ENCODE peak calls at places on chromosomes 11 and 22, in five cellular contexts. One of them, this sample, is unnamed.

GRCh38 chr11:789951-790350 is at the start of gene CEND1:
- DNase-seq in activated CD8-positive, alpha-beta memory T cell treated with anti-CD3 and anti-CD28 coated beads, Interleukin-2, amount 10 ng/mL, durations not matched to agents 7 days and 5 days: peak
- DNase-seq in colonic mucosa: no peak
- DNase-seq in A549: peak
- DNase-seq in neural progenitor cell: peak
- DNase-seq in this sample: no peak

GRCh38 chr11:73320786-73321325 is 12.8 kb downstream of the ARHGEF17 start:
- DNase-seq in colonic mucosa: no peak
- DNase-seq in neural progenitor cell: no peak
- DNase-seq in A549: no peak
- DNase-seq in activated CD8-positive, alpha-beta memory T cell treated with anti-CD3 and anti-CD28 coated beads, Interleukin-2, amount 10 ng/mL, durations not matched to agents 7 days and 5 days: no peak
- DNase-seq in this sample: no peak

GRCh38 chr11:128342511-128343133 is 244.7 kb downstream of the ETS1 start:
- DNase-seq in A549: peak
- DNase-seq in neural progenitor cell: no peak
- DNase-seq in colonic mucosa: peak
- DNase-seq in activated CD8-positive, alpha-beta memory T cell treated with anti-CD3 and anti-CD28 coated beads, Interleukin-2, amount 10 ng/mL, durations not matched to agents 7 days and 5 days: peak
- DNase-seq in this sample: peak

GRCh38 chr22:30491381-30491780 is 14.1 kb downstream of the SEC14L4 start:
- DNase-seq in colonic mucosa: no peak
- DNase-seq in activated CD8-positive, alpha-beta memory T cell treated with anti-CD3 and anti-CD28 coated beads, Interleukin-2, amount 10 ng/mL, durations not matched to agents 7 days and 5 days: no peak
- DNase-seq in neural progenitor cell: no peak
- DNase-seq in A549: no peak
- DNase-seq in this sample: no peak

GRCh38 chr11:130037881-130038601 is 31.7 kb upstream of the APLP2 start:
- DNase-seq in activated CD8-positive, alpha-beta memory T cell treated with anti-CD3 and anti-CD28 coated beads, Interleukin-2, amount 10 ng/mL, durations not matched to agents 7 days and 5 days: no peak
- DNase-seq in neural progenitor cell: peak
- DNase-seq in colonic mucosa: no peak
- DNase-seq in A549: no peak
- DNase-seq in this sample: no peak

GRCh38 chr22:23218867-23219251 is 38.5 kb downstream of the BCR start:
- DNase-seq in activated CD8-positive, alpha-beta memory T cell treated with anti-CD3 and anti-CD28 coated beads, Interleukin-2, amount 10 ng/mL, durations not matched to agents 7 days and 5 days: no peak
- DNase-seq in colonic mucosa: peak
- DNase-seq in neural progenitor cell: peak
- DNase-seq in A549: no peak
- DNase-seq in this sample: peak

GRCh38 chr11:45652781-45653180 is 12.6 kb downstream of the CHST1 start:
- DNase-seq in neural progenitor cell: peak
- DNase-seq in A549: no peak
- DNase-seq in colonic mucosa: peak
- DNase-seq in activated CD8-positive, alpha-beta memory T cell treated with anti-CD3 and anti-CD28 coated beads, Interleukin-2, amount 10 ng/mL, durations not matched to agents 7 days and 5 days: peak
- DNase-seq in this sample: no peak

GRCh38 chr22:17785185-17786184 is 11.2 kb upstream of the BID start:
- DNase-seq in colonic mucosa: peak
- DNase-seq in activated CD8-positive, alpha-beta memory T cell treated with anti-CD3 and anti-CD28 coated beads, Interleukin-2, amount 10 ng/mL, durations not matched to agents 7 days and 5 days: peak
- DNase-seq in A549: peak
- DNase-seq in neural progenitor cell: peak
- DNase-seq in this sample: peak

GRCh38 chr22:28032896-28033295 is 113.8 kb upstream of the PITPNB start:
- DNase-seq in colonic mucosa: peak
- DNase-seq in A549: no peak
- DNase-seq in neural progenitor cell: no peak
- DNase-seq in activated CD8-positive, alpha-beta memory T cell treated with anti-CD3 and anti-CD28 coated beads, Interleukin-2, amount 10 ng/mL, durations not matched to agents 7 days and 5 days: no peak
- DNase-seq in this sample: no peak

GRCh38 chr11:95248666-95249467 is 17.9 kb upstream of the SESN3 start:
- DNase-seq in neural progenitor cell: peak
- DNase-seq in activated CD8-positive, alpha-beta memory T cell treated with anti-CD3 and anti-CD28 coated beads, Interleukin-2, amount 10 ng/mL, durations not matched to agents 7 days and 5 days: no peak
- DNase-seq in A549: no peak
- DNase-seq in colonic mucosa: no peak
- DNase-seq in this sample: no peak

GRCh38 chr11:126432525-126432924 is 77.0 kb downstream of the ST3GAL4 start:
- DNase-seq in colonic mucosa: no peak
- DNase-seq in neural progenitor cell: no peak
- DNase-seq in A549: no peak
- DNase-seq in activated CD8-positive, alpha-beta memory T cell treated with anti-CD3 and anti-CD28 coated beads, Interleukin-2, amount 10 ng/mL, durations not matched to agents 7 days and 5 days: no peak
- DNase-seq in this sample: no peak

GRCh38 chr11:60251485-60252207 is 8.7 kb upstream of the MS4A4E start:
- DNase-seq in neural progenitor cell: peak
- DNase-seq in colonic mucosa: no peak
- DNase-seq in A549: peak
- DNase-seq in activated CD8-positive, alpha-beta memory T cell treated with anti-CD3 and anti-CD28 coated beads, Interleukin-2, amount 10 ng/mL, durations not matched to agents 7 days and 5 days: peak
- DNase-seq in this sample: peak

GRCh38 chr11:100612766-100613165 is 74.3 kb upstream of the ARHGAP42 start:
- DNase-seq in A549: no peak
- DNase-seq in activated CD8-positive, alpha-beta memory T cell treated with anti-CD3 and anti-CD28 coated beads, Interleukin-2, amount 10 ng/mL, durations not matched to agents 7 days and 5 days: no peak
- DNase-seq in colonic mucosa: no peak
- DNase-seq in neural progenitor cell: no peak
- DNase-seq in this sample: no peak

GRCh38 chr22:39215430-39216142 is 29.2 kb downstream of the PDGFB start:
- DNase-seq in A549: peak
- DNase-seq in activated CD8-positive, alpha-beta memory T cell treated with anti-CD3 and anti-CD28 coated beads, Interleukin-2, amount 10 ng/mL, durations not matched to agents 7 days and 5 days: no peak
- DNase-seq in colonic mucosa: no peak
- DNase-seq in neural progenitor cell: peak
- DNase-seq in this sample: no peak

GRCh38 chr11:102727890-102728289 is 3.1 kb upstream of the MMP8 start:
- DNase-seq in activated CD8-positive, alpha-beta memory T cell treated with anti-CD3 and anti-CD28 coated beads, Interleukin-2, amount 10 ng/mL, durations not matched to agents 7 days and 5 days: no peak
- DNase-seq in neural progenitor cell: no peak
- DNase-seq in A549: no peak
- DNase-seq in colonic mucosa: no peak
- DNase-seq in this sample: no peak

GRCh38 chr22:23285236-23285635 is 104.9 kb downstream of the BCR start:
- DNase-seq in colonic mucosa: no peak
- DNase-seq in neural progenitor cell: no peak
- DNase-seq in A549: no peak
- DNase-seq in activated CD8-positive, alpha-beta memory T cell treated with anti-CD3 and anti-CD28 coated beads, Interleukin-2, amount 10 ng/mL, durations not matched to agents 7 days and 5 days: no peak
- DNase-seq in this sample: no peak

GRCh38 chr11:121199516-121199915 is 93.1 kb upstream of the SC5D start:
- DNase-seq in A549: no peak
- DNase-seq in colonic mucosa: no peak
- DNase-seq in neural progenitor cell: peak
- DNase-seq in activated CD8-positive, alpha-beta memory T cell treated with anti-CD3 and anti-CD28 coated beads, Interleukin-2, amount 10 ng/mL, durations not matched to agents 7 days and 5 days: no peak
- DNase-seq in this sample: peak

GRCh38 chr22:31192513-31192912 is 19.6 kb upstream of the LIMK2 start:
- DNase-seq in A549: no peak
- DNase-seq in neural progenitor cell: no peak
- DNase-seq in colonic mucosa: no peak
- DNase-seq in activated CD8-positive, alpha-beta memory T cell treated with anti-CD3 and anti-CD28 coated beads, Interleukin-2, amount 10 ng/mL, durations not matched to agents 7 days and 5 days: no peak
- DNase-seq in this sample: no peak

GRCh38 chr11:88435405-88435804 is 97.9 kb upstream of the CTSC start:
- DNase-seq in activated CD8-positive, alpha-beta memory T cell treated with anti-CD3 and anti-CD28 coated beads, Interleukin-2, amount 10 ng/mL, durations not matched to agents 7 days and 5 days: no peak
- DNase-seq in colonic mucosa: no peak
- DNase-seq in neural progenitor cell: no peak
- DNase-seq in A549: no peak
- DNase-seq in this sample: no peak

GRCh38 chr11:104043137-104043536 is 6.7 kb downstream of the DDI1 start:
- DNase-seq in colonic mucosa: no peak
- DNase-seq in neural progenitor cell: no peak
- DNase-seq in A549: no peak
- DNase-seq in activated CD8-positive, alpha-beta memory T cell treated with anti-CD3 and anti-CD28 coated beads, Interleukin-2, amount 10 ng/mL, durations not matched to agents 7 days and 5 days: no peak
- DNase-seq in this sample: peak

GRCh38 chr11:115324569-115325432 is 179.4 kb downstream of the CADM1 start:
- DNase-seq in A549: peak
- DNase-seq in activated CD8-positive, alpha-beta memory T cell treated with anti-CD3 and anti-CD28 coated beads, Interleukin-2, amount 10 ng/mL, durations not matched to agents 7 days and 5 days: peak
- DNase-seq in neural progenitor cell: peak
- DNase-seq in colonic mucosa: peak
- DNase-seq in this sample: peak

GRCh38 chr22:49403102-49403501 is 424.6 kb downstream of the BRD1 start:
- DNase-seq in colonic mucosa: no peak
- DNase-seq in activated CD8-positive, alpha-beta memory T cell treated with anti-CD3 and anti-CD28 coated beads, Interleukin-2, amount 10 ng/mL, durations not matched to agents 7 days and 5 days: peak
- DNase-seq in neural progenitor cell: no peak
- DNase-seq in A549: no peak
- DNase-seq in this sample: no peak

GRCh38 chr11:6654281-6655019 is 1.2 kb downstream of the DCHS1 start:
- DNase-seq in neural progenitor cell: no peak
- DNase-seq in colonic mucosa: no peak
- DNase-seq in A549: no peak
- DNase-seq in activated CD8-positive, alpha-beta memory T cell treated with anti-CD3 and anti-CD28 coated beads, Interleukin-2, amount 10 ng/mL, durations not matched to agents 7 days and 5 days: no peak
- DNase-seq in this sample: no peak

GRCh38 chr22:45309422-45310227 is at the start of gene FAM118A:
- DNase-seq in activated CD8-positive, alpha-beta memory T cell treated with anti-CD3 and anti-CD28 coated beads, Interleukin-2, amount 10 ng/mL, durations not matched to agents 7 days and 5 days: peak
- DNase-seq in A549: peak
- DNase-seq in colonic mucosa: peak
- DNase-seq in neural progenitor cell: peak
- DNase-seq in this sample: peak

GRCh38 chr22:50532353-50532700 is 2.5 kb upstream of the TYMP start:
- DNase-seq in A549: no peak
- DNase-seq in activated CD8-positive, alpha-beta memory T cell treated with anti-CD3 and anti-CD28 coated beads, Interleukin-2, amount 10 ng/mL, durations not matched to agents 7 days and 5 days: peak
- DNase-seq in neural progenitor cell: peak
- DNase-seq in colonic mucosa: no peak
- DNase-seq in this sample: peak

GRCh38 chr11:101428918-101429317 is 154.9 kb downstream of the TRPC6 start:
- DNase-seq in neural progenitor cell: peak
- DNase-seq in colonic mucosa: no peak
- DNase-seq in activated CD8-positive, alpha-beta memory T cell treated with anti-CD3 and anti-CD28 coated beads, Interleukin-2, amount 10 ng/mL, durations not matched to agents 7 days and 5 days: no peak
- DNase-seq in A549: peak
- DNase-seq in this sample: peak

GRCh38 chr22:33112606-33113005 is 54.4 kb upstream of the SYN3 start:
- DNase-seq in activated CD8-positive, alpha-beta memory T cell treated with anti-CD3 and anti-CD28 coated beads, Interleukin-2, amount 10 ng/mL, durations not matched to agents 7 days and 5 days: no peak
- DNase-seq in A549: no peak
- DNase-seq in neural progenitor cell: no peak
- DNase-seq in colonic mucosa: no peak
- DNase-seq in this sample: no peak

GRCh38 chr11:122115520-122116343 is at the start of gene BLID:
- DNase-seq in neural progenitor cell: peak
- DNase-seq in A549: peak
- DNase-seq in colonic mucosa: no peak
- DNase-seq in activated CD8-positive, alpha-beta memory T cell treated with anti-CD3 and anti-CD28 coated beads, Interleukin-2, amount 10 ng/mL, durations not matched to agents 7 days and 5 days: no peak
- DNase-seq in this sample: peak

GRCh38 chr11:59206635-59207034 is 6.1 kb downstream of the MPEG1 start:
- DNase-seq in A549: peak
- DNase-seq in neural progenitor cell: peak
- DNase-seq in colonic mucosa: peak
- DNase-seq in activated CD8-positive, alpha-beta memory T cell treated with anti-CD3 and anti-CD28 coated beads, Interleukin-2, amount 10 ng/mL, durations not matched to agents 7 days and 5 days: no peak
- DNase-seq in this sample: peak

GRCh38 chr11:130120045-130120444 is 39.5 kb upstream of the ST14 start:
- DNase-seq in activated CD8-positive, alpha-beta memory T cell treated with anti-CD3 and anti-CD28 coated beads, Interleukin-2, amount 10 ng/mL, durations not matched to agents 7 days and 5 days: no peak
- DNase-seq in A549: no peak
- DNase-seq in neural progenitor cell: no peak
- DNase-seq in colonic mucosa: no peak
- DNase-seq in this sample: no peak

GRCh38 chr11:33525789-33526188 is 174.8 kb downstream of the C11orf91 start:
- DNase-seq in A549: no peak
- DNase-seq in colonic mucosa: no peak
- DNase-seq in neural progenitor cell: no peak
- DNase-seq in activated CD8-positive, alpha-beta memory T cell treated with anti-CD3 and anti-CD28 coated beads, Interleukin-2, amount 10 ng/mL, durations not matched to agents 7 days and 5 days: no peak
- DNase-seq in this sample: no peak

GRCh38 chr11:113249491-113249763 is 65.0 kb upstream of the TTC12 start:
- DNase-seq in neural progenitor cell: no peak
- DNase-seq in activated CD8-positive, alpha-beta memory T cell treated with anti-CD3 and anti-CD28 coated beads, Interleukin-2, amount 10 ng/mL, durations not matched to agents 7 days and 5 days: no peak
- DNase-seq in A549: peak
- DNase-seq in colonic mucosa: no peak
- DNase-seq in this sample: no peak

This sample was measured in hepatocyte.